ENCODE peak calls at places on chromosomes 5 and 9, in six cellular contexts. Y is IMR-90, H is HCT116, T is HepG2, R is K562, D is GM12878. V is an unnamed sample.

GRCh38 chr5:140113180-140113698 is 670 bp upstream of the PURA start:
- DNase-seq in Y (no peak), T (no peak), R (peak), D (no peak), H (no peak), V (peak)

GRCh38 chr9:86287013-86287412 is 4.7 kb upstream of the ISCA1 start:
- DNase-seq in D (no peak), H (no peak), T (peak), R (peak), Y (peak), V (peak)

GRCh38 chr5:139178948-139179347 is 19.2 kb downstream of the SIL1 start:
- DNase-seq in D (no peak), H (no peak), Y (peak), T (no peak), R (peak), V (no peak)

GRCh38 chr5:14187157-14187556 is 44.0 kb downstream of the TRIO start:
- DNase-seq in H (no peak), R (no peak), Y (no peak), D (no peak), T (no peak), V (no peak)

GRCh38 chr5:125134216-125135081 is 388.0 kb upstream of the ZNF608 start:
- DNase-seq in Y (peak), T (no peak), R (no peak), D (no peak), H (peak), V (no peak)

GRCh38 chr9:27491164-27491563 is 32.9 kb upstream of the IFNK start:
- DNase-seq in D (peak), R (no peak), T (no peak), Y (no peak), H (no peak), V (no peak)

GRCh38 chr5:53478411-53479044 is 1.9 kb upstream of the FST start:
- DNase-seq in T (peak), Y (peak), D (no peak), R (peak), H (peak), V (peak)

GRCh38 chr5:174563899-174564298 is 160.5 kb upstream of the MSX2 start:
- DNase-seq in D (no peak), Y (peak), R (no peak), H (no peak), T (no peak), V (peak)

GRCh38 chr5:1488882-1489680 is 34.7 kb downstream of the LPCAT1 start:
- DNase-seq in T (no peak), H (no peak), Y (peak), D (peak), R (no peak), V (no peak)

GRCh38 chr9:113548221-113549041 is 84.9 kb downstream of the RGS3 start:
- DNase-seq in Y (no peak), H (no peak), D (no peak), R (peak), T (peak), V (no peak)

GRCh38 chr9:135282001-135282731 is 194.7 kb downstream of the OLFM1 start:
- DNase-seq in H (peak), T (peak), R (no peak), Y (no peak), D (no peak), V (peak)

GRCh38 chr5:159362190-159362589 is 31.9 kb upstream of the IL12B start:
- DNase-seq in D (no peak), R (no peak), Y (no peak), H (no peak), T (no peak), V (no peak)

GRCh38 chr5:134437340-134438267 is 25.9 kb upstream of the CDKN2AIPNL start:
- DNase-seq in D (no peak), H (no peak), R (peak), Y (peak), T (no peak), V (no peak)

GRCh38 chr9:127903557-127904475 is 4.4 kb upstream of the ST6GALNAC6 start:
- DNase-seq in D (no peak), R (peak), H (no peak), T (peak), Y (no peak), V (no peak)

GRCh38 chr5:134174841-134175839 is 1.6 kb downstream of the SKP1 start:
- DNase-seq in H (no peak), T (peak), Y (peak), D (no peak), R (peak), V (peak)

GRCh38 chr5:128665747-128666355 is 127.8 kb upstream of the FBN2 start:
- DNase-seq in R (no peak), D (no peak), H (no peak), T (no peak), Y (no peak), V (no peak)

GRCh38 chr5:170480277-170480676 is 23.5 kb upstream of the KCNIP1 start:
- DNase-seq in H (no peak), Y (no peak), D (no peak), T (no peak), R (no peak), V (no peak)

GRCh38 chr5:176642675-176643490 is 4.4 kb upstream of the TSPAN17 start:
- DNase-seq in H (no peak), T (no peak), D (no peak), Y (no peak), R (peak), V (no peak)

GRCh38 chr5:112863549-112863948 is 2.5 kb downstream of the SRP19 start:
- DNase-seq in T (no peak), H (no peak), R (no peak), D (no peak), Y (no peak), V (no peak)

GRCh38 chr9:19665146-19665863 is 123.5 kb downstream of the SLC24A2 start:
- DNase-seq in D (peak), T (no peak), H (no peak), Y (no peak), R (no peak), V (no peak)

GRCh38 chr9:37529111-37529510 is 43.4 kb downstream of the POLR1E start:
- DNase-seq in D (peak), T (no peak), R (no peak), H (no peak), Y (no peak), V (no peak)

GRCh38 chr5:139915834-139916233 is 120.2 kb downstream of the PSD2 start:
- DNase-seq in R (no peak), D (no peak), H (no peak), Y (no peak), T (no peak), V (no peak)

GRCh38 chr9:22169732-22170131 is 160.6 kb upstream of the CDKN2B start:
- DNase-seq in H (no peak), D (no peak), T (no peak), Y (no peak), R (no peak), V (no peak)

GRCh38 chr9:136544549-136545064 is 1.2 kb downstream of the NOTCH1 start:
- DNase-seq in T (no peak), R (peak), D (no peak), H (no peak), Y (no peak), V (peak)

GRCh38 chr5:133086366-133086875 is 34.6 kb downstream of the HSPA4 start:
- DNase-seq in T (no peak), Y (no peak), D (no peak), R (no peak), H (no peak), V (no peak)

GRCh38 chr9:32969270-32969669 is 32.2 kb downstream of the APTX start:
- DNase-seq in R (no peak), T (no peak), H (no peak), D (no peak), Y (peak), V (no peak)

GRCh38 chr5:146521403-146522106 is 5.6 kb upstream of the GPR151 start:
- DNase-seq in R (peak), Y (no peak), T (peak), H (no peak), D (no peak), V (no peak)

GRCh38 chr5:125575561-125576504 is 829.4 kb upstream of the ZNF608 start:
- DNase-seq in R (no peak), Y (no peak), H (no peak), D (no peak), T (no peak), V (peak)

GRCh38 chr5:171434874-171435273 is 15.4 kb downstream of the FGF18 start:
- DNase-seq in T (no peak), Y (no peak), D (no peak), R (no peak), H (no peak), V (no peak)

GRCh38 chr5:173597304-173597703 is 19.1 kb downstream of the BOD1 start:
- DNase-seq in T (no peak), D (no peak), R (no peak), Y (no peak), H (no peak), V (no peak)

GRCh38 chr5:72288923-72289322 is 31.1 kb downstream of the MRPS27 start:
- DNase-seq in T (no peak), Y (no peak), R (no peak), H (no peak), D (no peak), V (no peak)

GRCh38 chr5:67015577-67016290 is 180.9 kb downstream of the CD180 start:
- DNase-seq in H (no peak), D (no peak), Y (peak), T (no peak), R (no peak), V (no peak)

GRCh38 chr9:72464819-72465218 is 56.6 kb upstream of the TMC1 start:
- DNase-seq in T (no peak), D (no peak), Y (no peak), H (no peak), R (no peak), V (no peak)

GRCh38 chr9:30732060-30732459 is 1652.4 kb upstream of the ACO1 start:
- DNase-seq in Y (no peak), T (peak), R (no peak), H (no peak), D (no peak), V (no peak)

DNA sequence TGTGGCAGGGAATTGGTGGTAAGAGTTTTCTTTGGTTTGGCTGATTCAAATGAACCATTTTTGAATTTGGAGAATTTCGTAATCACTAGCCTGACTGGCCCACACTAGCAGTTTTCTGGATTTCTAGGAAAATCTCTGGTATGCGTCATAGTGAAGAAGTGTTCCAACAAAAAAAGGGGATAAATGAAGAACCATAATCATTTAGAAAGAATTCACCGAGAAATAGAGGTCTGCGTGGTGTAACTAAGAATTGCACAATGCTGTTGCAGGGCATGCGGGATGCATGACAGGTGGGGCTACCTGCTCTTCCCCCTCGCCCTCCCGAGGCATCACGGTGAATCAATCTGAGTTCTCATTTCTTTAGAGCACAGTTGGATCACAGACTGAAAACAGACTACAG is 232.3 kb upstream of the PAPPA start:
- DNase-seq in H (no peak), D (no peak), Y (peak), T (no peak), R (no peak), V (no peak)
- TF ChIP-seq RAD21 in H (no peak), D (no peak), Y (no peak), T (no peak), R (no peak), V (no peak)

GRCh38 chr5:96260009-96260408 is 173.0 kb downstream of the PCSK1 start:
- DNase-seq in H (no peak), Y (no peak), D (no peak), R (no peak), T (no peak), V (no peak)

GRCh38 chr5:96257904-96258303 is 175.1 kb downstream of the PCSK1 start:
- DNase-seq in D (no peak), H (no peak), Y (peak), T (no peak), R (no peak), V (no peak)

GRCh38 chr5:96259211-96259772 is 173.8 kb downstream of the PCSK1 start:
- DNase-seq in Y (peak), D (peak), T (peak), H (no peak), R (no peak), V (no peak)

GRCh38 chr5:96256795-96257470 is 176.1 kb downstream of the PCSK1 start:
- DNase-seq in D (no peak), T (no peak), H (peak), R (peak), Y (peak), V (peak)

DNA sequence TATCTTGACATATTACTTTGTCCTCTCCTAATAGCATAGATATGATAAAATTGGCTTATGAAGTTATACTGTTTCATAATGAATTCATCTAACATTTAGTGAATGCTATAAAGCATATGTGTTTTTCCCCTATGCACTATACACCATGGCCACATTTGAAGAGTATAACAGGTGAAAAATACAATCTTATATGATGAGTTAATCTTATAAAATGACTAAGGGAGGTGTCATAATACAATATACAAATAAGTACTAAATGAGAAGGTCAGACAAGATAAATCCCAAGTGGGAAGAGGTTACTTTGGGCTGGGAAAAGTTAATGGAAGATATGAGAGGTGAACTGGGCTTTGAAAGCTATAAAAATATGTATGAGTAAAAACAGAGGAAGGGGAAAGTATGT is 174.4 kb downstream of the PCSK1 start:
- DNase-seq in T (no peak), Y (no peak), H (no peak), D (no peak), R (no peak), V (no peak)
- H3K9ac ChIP-seq in T (no peak), Y (no peak), H (no peak), D (no peak), R (no peak), V (peak)

DNA sequence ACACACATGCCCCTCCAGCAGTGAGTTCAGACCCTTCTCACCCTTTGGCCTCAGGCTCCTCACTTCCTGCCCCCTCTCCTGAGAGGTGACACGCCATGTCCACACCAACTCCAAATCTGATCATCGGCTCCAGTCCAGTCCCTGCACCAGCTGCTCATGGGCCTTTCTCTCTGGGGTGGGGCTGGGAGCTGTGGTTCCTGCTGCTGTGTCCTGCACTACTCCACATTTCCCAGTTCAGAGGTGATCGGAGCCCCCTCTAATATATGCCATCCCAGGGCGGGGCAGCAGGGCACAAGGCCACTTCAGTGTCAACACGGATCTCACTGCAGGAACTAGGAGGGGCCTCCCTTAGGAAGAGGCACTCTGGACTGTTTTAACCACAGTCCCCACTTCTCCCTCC is 91.5 kb downstream of the ADAMTS2 start:
- DNase-seq in D (no peak), T (no peak), H (no peak), R (no peak), Y (no peak), V (no peak)
- TF ChIP-seq RAD21 in D (no peak), T (no peak), H (no peak), R (no peak), Y (no peak), V (no peak)

DNA sequence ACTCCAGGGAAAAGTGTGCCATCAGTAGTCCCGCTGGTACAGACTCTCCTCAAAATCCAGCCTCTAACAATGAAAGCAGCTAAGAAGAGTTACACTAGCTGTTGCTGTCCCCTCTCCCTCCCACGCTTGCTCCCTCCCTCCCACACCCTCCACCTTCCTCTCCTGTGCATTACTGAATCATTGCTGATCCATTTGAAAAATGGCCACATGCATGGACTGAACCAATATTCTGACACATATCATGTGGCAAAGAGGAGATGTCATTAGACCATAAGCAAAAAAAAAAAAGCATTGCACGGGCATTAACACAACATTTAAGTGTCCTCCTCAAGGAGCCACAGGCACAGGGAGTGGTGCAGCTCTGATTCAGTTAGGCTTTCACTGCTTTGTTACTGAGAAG is 37.9 kb downstream of the LHFPL2 start:
- DNase-seq in D (no peak), R (no peak), T (no peak), Y (no peak), H (no peak), V (no peak)
- H3K9ac ChIP-seq in D (no peak), R (peak), T (no peak), Y (no peak), H (no peak), V (peak)

GRCh38 chr9:112047538-112048066 is 127.5 kb downstream of the SUSD1 start:
- DNase-seq in T (no peak), R (no peak), H (no peak), D (no peak), Y (no peak), V (no peak)

GRCh38 chr9:112051812-112052211 is 123.3 kb downstream of the SUSD1 start:
- DNase-seq in Y (no peak), R (no peak), H (no peak), T (no peak), D (no peak), V (no peak)

GRCh38 chr9:112048924-112049785 is 125.9 kb downstream of the SUSD1 start:
- DNase-seq in R (no peak), Y (peak), H (no peak), T (no peak), D (no peak), V (no peak)

GRCh38 chr9:112049834-112050516 is 125.1 kb downstream of the SUSD1 start:
- DNase-seq in D (no peak), R (no peak), Y (no peak), H (no peak), T (no peak), V (no peak)

DNA sequence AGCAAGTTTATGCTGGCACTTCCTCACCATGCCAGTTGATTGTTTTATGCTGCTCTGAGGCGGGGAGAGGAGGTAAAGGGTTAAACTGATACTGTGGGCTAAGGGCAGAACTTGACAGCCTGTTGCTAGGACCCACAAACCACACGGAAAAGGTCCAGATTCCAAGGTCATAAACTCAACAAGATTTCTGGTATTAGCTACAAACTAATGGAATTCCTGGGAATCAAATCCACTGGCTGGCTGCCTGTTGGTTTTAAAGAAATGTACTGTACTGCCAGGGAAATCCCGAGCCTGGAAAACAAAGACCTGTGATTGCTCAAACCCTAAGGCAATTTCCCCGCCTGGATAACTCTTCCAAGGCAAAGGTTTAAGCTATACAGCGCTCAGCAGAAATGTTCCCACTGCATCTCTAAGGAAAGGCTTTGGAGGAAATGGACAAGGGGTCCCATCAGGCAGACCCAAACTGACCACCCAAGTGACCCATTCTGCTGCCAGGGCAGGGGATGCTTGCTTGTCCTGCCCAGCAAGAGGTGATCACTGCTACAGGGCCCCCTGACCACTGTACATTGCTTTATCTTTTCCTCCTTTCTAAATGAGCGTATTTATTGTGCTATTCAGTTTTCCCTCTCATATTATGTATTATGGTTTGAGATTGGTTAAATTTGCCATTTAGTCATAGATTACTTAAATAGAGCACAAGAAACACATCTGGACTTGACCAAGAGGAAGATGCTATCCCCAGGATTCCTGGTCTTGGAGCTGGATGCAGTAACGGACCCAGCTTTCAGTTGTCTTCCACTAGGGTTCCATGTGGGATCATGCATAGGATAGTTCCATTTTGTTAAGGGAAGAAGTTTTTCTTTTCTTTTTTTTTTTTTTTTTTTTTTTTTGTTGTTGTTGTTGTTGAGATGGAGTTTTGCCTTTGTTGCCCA is 124.3 kb downstream of the SUSD1 start:
- DNase-seq in Y (peak), H (no peak), R (no peak), T (peak), D (no peak), V (no peak)
- TF ChIP-seq RAD21 in Y (no peak), H (no peak), R (no peak), T (no peak), D (no peak), V (no peak)

GRCh38 chr9:115651456-115651855 is 502.1 kb upstream of the PAPPA start:
- DNase-seq in R (no peak), H (no peak), Y (peak), D (no peak), T (no peak), V (no peak)
- H3K9ac ChIP-seq in R (no peak), H (no peak), Y (no peak), D (no peak), T (no peak), V (peak)

GRCh38 chr5:64164166-64164565 is 1.5 kb upstream of the RNF180 start:
- DNase-seq in D (no peak), T (no peak), Y (no peak), R (no peak), H (no peak), V (no peak)
- TF ChIP-seq RAD21 in D (no peak), T (no peak), Y (no peak), R (no peak), H (no peak), V (no peak)